ENCODE peak calls at places on chromosomes 3 and 15, in four cellular contexts. N is transverse colon, W is tibial nerve, E is suprapubic skin. R is an unnamed sample.

GRCh38 chr3:170047133-170047404 is 9.3 kb downstream of the GPR160 start:
- DNase-seq in E (no peak), N (no peak), W (no peak), R (no peak)

GRCh38 chr15:40282870-40283614 is at the start of gene ANKRD63:
- DNase-seq in W (no peak), N (peak; percentile 36), E (no peak), R (no peak)

GRCh38 chr15:82044373-82045178 is 1.2 kb downstream of the MEX3B start:
- DNase-seq in E (peak; percentile 81), N (peak; percentile 26), W (peak; percentile 15), R (no peak)

GRCh38 chr3:124363451-124363850 is 366.8 kb upstream of the UMPS start:
- DNase-seq in W (no peak), N (no peak), E (no peak), R (no peak)

GRCh38 chr15:85837011-85837433 is 42.3 kb upstream of the KLHL25 start:
- DNase-seq in N (peak; percentile 67), W (no peak), E (peak; percentile 29), R (no peak)

GRCh38 chr15:95869920-95870319 is 460.6 kb upstream of the NR2F2 start:
- DNase-seq in W (no peak), E (no peak), N (no peak), R (no peak)

GRCh38 chr3:27641888-27642601 is 80.1 kb downstream of the EOMES start:
- DNase-seq in N (no peak), E (no peak), W (no peak), R (no peak)

GRCh38 chr15:47119349-47119748 is 598.0 kb upstream of the SEMA6D start:
- DNase-seq in N (no peak), W (no peak), E (no peak), R (no peak)

GRCh38 chr3:147574622-147575021 is 165.5 kb downstream of the ZIC1 start:
- DNase-seq in E (no peak), W (no peak), N (no peak), R (no peak)

GRCh38 chr15:29522373-29523276 is 253.0 kb upstream of the NSMCE3 start:
- DNase-seq in W (no peak), N (peak; percentile 15), E (no peak), R (no peak)

GRCh38 chr3:16950845-16951244 is 66.1 kb downstream of the PLCL2 start:
- DNase-seq in N (no peak), E (no peak), W (no peak), R (no peak)

GRCh38 chr3:24506966-24507775 is 12.5 kb upstream of the THRB start:
- DNase-seq in E (no peak), W (no peak), N (no peak), R (no peak)

GRCh38 chr15:69725210-69725609 is 272.6 kb downstream of the RPLP1 start:
- DNase-seq in N (no peak), W (no peak), E (no peak), R (no peak)

GRCh38 chr15:101258238-101259144 is 6.6 kb upstream of the CHSY1 start:
- DNase-seq in W (no peak), N (peak; percentile 68), E (no peak), R (no peak)

GRCh38 chr3:141100531-141101320 is 49.6 kb downstream of the SPSB4 start:
- DNase-seq in E (peak; percentile 70), N (no peak), W (no peak), R (no peak)

GRCh38 chr3:59606638-59607262 is 556.9 kb upstream of the CFAP20DC start:
- DNase-seq in W (no peak), E (no peak), N (no peak), R (no peak)

GRCh38 chr3:138573138-138573537 is 20.9 kb downstream of the CEP70 start:
- DNase-seq in W (no peak), E (no peak), N (no peak), R (no peak)

GRCh38 chr15:42608110-42608531 is 32.7 kb downstream of the STARD9 start:
- DNase-seq in E (no peak), W (no peak), N (peak; percentile 22), R (no peak)

GRCh38 chr15:48888209-48888608 is 10.3 kb downstream of the EID1 start:
- DNase-seq in E (no peak), N (no peak), W (no peak), R (no peak)

GRCh38 chr3:134449277-134449676 is 36.5 kb downstream of the ANAPC13 start:
- DNase-seq in W (no peak), E (no peak), N (peak; percentile 39), R (no peak)

GRCh38 chr3:127840671-127841070 is 18.4 kb upstream of the MGLL start:
- DNase-seq in E (no peak), N (no peak), W (no peak), R (no peak)

GRCh38 chr15:65659502-65660052 is 37.8 kb downstream of the SLC24A1 start:
- DNase-seq in E (no peak), N (no peak), W (no peak), R (no peak)

GRCh38 chr3:133924041-133924440 is 28.4 kb upstream of the RAB6B start:
- DNase-seq in N (no peak), E (no peak), W (no peak), R (no peak)

GRCh38 chr15:68488966-68489365 is 57.0 kb upstream of the ITGA11 start:
- DNase-seq in E (peak; percentile 23), N (no peak), W (no peak), R (no peak)
- H3K27ac ChIP-seq in E (no peak overlapping the region), N (no peak overlapping the region), W (no peak overlapping the region), R (peak overlapping the region; percentile 66)

DNA sequence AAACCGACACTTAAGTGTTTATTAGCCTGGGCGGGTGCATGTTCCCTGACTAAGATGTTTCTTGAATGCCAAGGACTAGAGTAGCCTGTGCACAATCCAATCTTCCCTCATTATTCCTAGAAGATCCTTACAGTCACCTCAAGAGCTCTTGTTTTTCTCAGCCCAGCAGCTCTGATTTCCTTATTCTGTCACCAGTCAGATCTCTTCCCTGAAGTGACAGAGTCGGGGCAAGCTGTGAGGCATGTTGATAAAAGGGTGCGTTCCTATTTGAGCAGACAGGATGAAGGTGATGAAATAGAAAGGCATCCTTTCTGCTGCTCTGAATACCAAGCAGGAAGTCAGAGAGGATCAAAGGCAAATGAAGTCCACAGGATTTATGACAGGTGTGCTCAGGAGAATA is 125.6 kb upstream of the MCTP2 start:
- DNase-seq in E (no peak), N (no peak), W (no peak), R (no peak)
- H3K4me3 ChIP-seq in E (no peak overlapping the region), N (no peak overlapping the region), W (no peak overlapping the region), R (no peak overlapping the region)

DNA sequence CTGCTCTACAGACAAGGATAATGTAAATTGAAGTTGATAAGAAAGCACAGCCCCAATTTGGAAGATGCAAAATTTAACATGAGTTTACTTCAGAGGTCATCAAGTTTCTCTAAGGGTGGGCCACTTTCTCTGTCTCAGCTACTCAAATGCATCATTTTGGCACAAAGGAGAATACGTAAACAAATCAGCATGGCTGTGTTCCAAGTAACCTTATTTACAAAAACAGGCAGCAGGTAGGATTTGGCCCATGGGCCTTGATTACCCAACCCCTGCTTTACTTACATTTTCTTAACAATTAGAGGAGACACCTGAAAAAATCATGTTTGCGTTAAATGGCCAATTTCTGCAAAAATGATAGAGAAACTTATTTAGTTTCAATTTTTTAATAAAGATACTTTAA is 181.7 kb downstream of the GBE1 start:
- DNase-seq in W (no peak), E (no peak), N (no peak), R (no peak)
- H3K27ac ChIP-seq in W (no peak overlapping the region), E (no peak overlapping the region), N (no peak overlapping the region), R (no peak overlapping the region)

GRCh38 chr15:72847806-72848205 is 64.2 kb upstream of the ADPGK start:
- DNase-seq in N (no peak), W (no peak), E (peak; percentile 6), R (no peak)
- H3K4me3 ChIP-seq in N (no peak overlapping the region), W (no peak overlapping the region), E (no peak overlapping the region), R (no peak overlapping the region)

R was measured in breast epithelium.